ENCODE peak calls at places on chromosomes 12 and 14, in seven cellular contexts. One of them, this sample, is unnamed.

GRCh38 chr14:47555333-47555732 is 120.1 kb downstream of the MDGA2 start:
- DNase-seq in M059J: no peak
- DNase-seq in EL: no peak
- DNase-seq in HTR-8/SVneo: no peak
- DNase-seq in AG04450: no peak
- DNase-seq in omental fat pad: no peak
- DNase-seq in CD4-positive, alpha-beta memory T cell: no peak
- DNase-seq in this sample: no peak

GRCh38 chr12:79949098-79949497 is 14.2 kb upstream of the PPP1R12A start:
- DNase-seq in M059J: no peak
- DNase-seq in EL: no peak
- DNase-seq in HTR-8/SVneo: no peak
- DNase-seq in AG04450: no peak
- DNase-seq in omental fat pad: no peak
- DNase-seq in CD4-positive, alpha-beta memory T cell: no peak
- DNase-seq in this sample: no peak

GRCh38 chr12:116366456-116366776 is 88.9 kb upstream of the MED13L start:
- DNase-seq in M059J: peak; percentile 67
- DNase-seq in EL: no peak
- DNase-seq in HTR-8/SVneo: no peak
- DNase-seq in AG04450: no peak
- DNase-seq in omental fat pad: no peak
- DNase-seq in CD4-positive, alpha-beta memory T cell: no peak
- DNase-seq in this sample: peak; percentile 54

GRCh38 chr12:52347016-52347415 is 20.3 kb downstream of the KRT85 start:
- DNase-seq in M059J: no peak
- DNase-seq in EL: no peak
- DNase-seq in HTR-8/SVneo: no peak
- DNase-seq in AG04450: no peak
- DNase-seq in omental fat pad: no peak
- DNase-seq in CD4-positive, alpha-beta memory T cell: no peak
- DNase-seq in this sample: no peak

GRCh38 chr14:34498684-34499412 is 36.8 kb upstream of the SPTSSA start:
- DNase-seq in M059J: peak; percentile 61
- DNase-seq in EL: peak; percentile 23
- DNase-seq in HTR-8/SVneo: peak; percentile 38
- DNase-seq in AG04450: no peak
- DNase-seq in omental fat pad: no peak
- DNase-seq in CD4-positive, alpha-beta memory T cell: no peak
- DNase-seq in this sample: peak; percentile 48

GRCh38 chr12:93824514-93825500 is 147.6 kb downstream of the CRADD start:
- DNase-seq in M059J: peak; percentile 89
- DNase-seq in EL: peak; percentile 73
- DNase-seq in HTR-8/SVneo: peak; percentile 12
- DNase-seq in AG04450: no peak
- DNase-seq in omental fat pad: no peak
- DNase-seq in CD4-positive, alpha-beta memory T cell: no peak
- DNase-seq in this sample: no peak

GRCh38 chr12:27331299-27331926 is 1.2 kb upstream of the BMAL2 start:
- DNase-seq in M059J: peak; percentile 96
- DNase-seq in EL: peak; percentile 91
- DNase-seq in HTR-8/SVneo: peak; percentile 78
- DNase-seq in AG04450: peak; percentile 81
- DNase-seq in omental fat pad: no peak
- DNase-seq in CD4-positive, alpha-beta memory T cell: no peak
- DNase-seq in this sample: no peak

GRCh38 chr12:53688134-53688533 is 12.3 kb upstream of the ATP5MC2 start:
- DNase-seq in M059J: no peak
- DNase-seq in EL: no peak
- DNase-seq in HTR-8/SVneo: no peak
- DNase-seq in AG04450: no peak
- DNase-seq in omental fat pad: no peak
- DNase-seq in CD4-positive, alpha-beta memory T cell: no peak
- DNase-seq in this sample: no peak

GRCh38 chr12:56998981-56999380 is 7.4 kb downstream of the ZBTB39 start:
- DNase-seq in M059J: no peak
- DNase-seq in EL: no peak
- DNase-seq in HTR-8/SVneo: no peak
- DNase-seq in AG04450: no peak
- DNase-seq in omental fat pad: no peak
- DNase-seq in CD4-positive, alpha-beta memory T cell: no peak
- DNase-seq in this sample: no peak

GRCh38 chr12:31651893-31652521 is 7.5 kb upstream of the ETFBKMT start:
- DNase-seq in M059J: no peak
- DNase-seq in EL: no peak
- DNase-seq in HTR-8/SVneo: no peak
- DNase-seq in AG04450: no peak
- DNase-seq in omental fat pad: no peak
- DNase-seq in CD4-positive, alpha-beta memory T cell: no peak
- DNase-seq in this sample: no peak

GRCh38 chr12:102120886-102121285 is 903 bp downstream of the PARPBP start:
- DNase-seq in M059J: peak; percentile 43
- DNase-seq in EL: peak; percentile 50
- DNase-seq in HTR-8/SVneo: peak; percentile 6
- DNase-seq in AG04450: no peak
- DNase-seq in omental fat pad: no peak
- DNase-seq in CD4-positive, alpha-beta memory T cell: no peak
- DNase-seq in this sample: peak; percentile 43

GRCh38 chr12:93122089-93122488 is 193.0 kb upstream of the EEA1 start:
- DNase-seq in M059J: peak; percentile 67
- DNase-seq in EL: peak; percentile 80
- DNase-seq in HTR-8/SVneo: no peak
- DNase-seq in AG04450: no peak
- DNase-seq in omental fat pad: no peak
- DNase-seq in CD4-positive, alpha-beta memory T cell: no peak
- DNase-seq in this sample: no peak

GRCh38 chr14:91269076-91269991 is 24.8 kb upstream of the GPR68 start:
- DNase-seq in M059J: peak; percentile 16
- DNase-seq in EL: no peak
- DNase-seq in HTR-8/SVneo: no peak
- DNase-seq in AG04450: no peak
- DNase-seq in omental fat pad: no peak
- DNase-seq in CD4-positive, alpha-beta memory T cell: no peak
- DNase-seq in this sample: no peak

GRCh38 chr12:26156201-26156871 is 31.5 kb upstream of the BHLHE41 start:
- DNase-seq in M059J: no peak
- DNase-seq in EL: no peak
- DNase-seq in HTR-8/SVneo: no peak
- DNase-seq in AG04450: no peak
- DNase-seq in omental fat pad: no peak
- DNase-seq in CD4-positive, alpha-beta memory T cell: no peak
- DNase-seq in this sample: no peak

GRCh38 chr14:103239751-103240150 is 94.3 kb upstream of the EIF5 start:
- DNase-seq in M059J: no peak
- DNase-seq in EL: no peak
- DNase-seq in HTR-8/SVneo: no peak
- DNase-seq in AG04450: no peak
- DNase-seq in omental fat pad: no peak
- DNase-seq in CD4-positive, alpha-beta memory T cell: no peak
- DNase-seq in this sample: no peak

GRCh38 chr12:18250313-18250916 is 10.9 kb upstream of the PIK3C2G start:
- DNase-seq in M059J: peak; percentile 62
- DNase-seq in EL: peak; percentile 72
- DNase-seq in HTR-8/SVneo: peak; percentile 10
- DNase-seq in AG04450: peak; percentile 37
- DNase-seq in omental fat pad: no peak
- DNase-seq in CD4-positive, alpha-beta memory T cell: no peak
- DNase-seq in this sample: peak; percentile 27

GRCh38 chr14:22850944-22851790 is 14.8 kb downstream of the MMP14 start:
- DNase-seq in M059J: peak; percentile 97
- DNase-seq in EL: peak; percentile 97
- DNase-seq in HTR-8/SVneo: no peak
- DNase-seq in AG04450: peak; percentile 82
- DNase-seq in omental fat pad: peak; percentile 53
- DNase-seq in CD4-positive, alpha-beta memory T cell: no peak
- DNase-seq in this sample: no peak

GRCh38 chr12:124407074-124407473 is 112.2 kb downstream of the RFLNA start:
- DNase-seq in M059J: no peak
- DNase-seq in EL: no peak
- DNase-seq in HTR-8/SVneo: no peak
- DNase-seq in AG04450: no peak
- DNase-seq in omental fat pad: no peak
- DNase-seq in CD4-positive, alpha-beta memory T cell: no peak
- DNase-seq in this sample: no peak

GRCh38 chr12:76555797-76556196 is 3.8 kb downstream of the OSBPL8 start:
- DNase-seq in M059J: no peak
- DNase-seq in EL: no peak
- DNase-seq in HTR-8/SVneo: no peak
- DNase-seq in AG04450: no peak
- DNase-seq in omental fat pad: no peak
- DNase-seq in CD4-positive, alpha-beta memory T cell: no peak
- DNase-seq in this sample: no peak

GRCh38 chr12:113858828-113859386 is 107.2 kb downstream of the RBM19 start:
- DNase-seq in M059J: no peak
- DNase-seq in EL: no peak
- DNase-seq in HTR-8/SVneo: no peak
- DNase-seq in AG04450: no peak
- DNase-seq in omental fat pad: no peak
- DNase-seq in CD4-positive, alpha-beta memory T cell: no peak
- DNase-seq in this sample: no peak

GRCh38 chr12:1529862-1530591 is 64.4 kb downstream of the FBXL14 start:
- DNase-seq in M059J: no peak
- DNase-seq in EL: peak; percentile 71
- DNase-seq in HTR-8/SVneo: no peak
- DNase-seq in AG04450: no peak
- DNase-seq in omental fat pad: no peak
- DNase-seq in CD4-positive, alpha-beta memory T cell: no peak
- DNase-seq in this sample: no peak

GRCh38 chr14:38910092-38910491 is 192.9 kb downstream of the SEC23A start:
- DNase-seq in M059J: no peak
- DNase-seq in EL: no peak
- DNase-seq in HTR-8/SVneo: no peak
- DNase-seq in AG04450: no peak
- DNase-seq in omental fat pad: no peak
- DNase-seq in CD4-positive, alpha-beta memory T cell: no peak
- DNase-seq in this sample: no peak

GRCh38 chr14:83172363-83172762 is 1638.7 kb upstream of the SEL1L start:
- DNase-seq in M059J: peak; percentile 0
- DNase-seq in EL: peak; percentile 71
- DNase-seq in HTR-8/SVneo: peak; percentile 10
- DNase-seq in AG04450: peak; percentile 33
- DNase-seq in omental fat pad: no peak
- DNase-seq in CD4-positive, alpha-beta memory T cell: no peak
- DNase-seq in this sample: no peak

GRCh38 chr14:36085861-36086260 is 90.7 kb downstream of the PTCSC3 start:
- DNase-seq in M059J: no peak
- DNase-seq in EL: no peak
- DNase-seq in HTR-8/SVneo: no peak
- DNase-seq in AG04450: no peak
- DNase-seq in omental fat pad: no peak
- DNase-seq in CD4-positive, alpha-beta memory T cell: no peak
- DNase-seq in this sample: no peak

GRCh38 chr12:132329739-132330548 is 555 bp upstream of the GALNT9 start:
- DNase-seq in M059J: no peak
- DNase-seq in EL: no peak
- DNase-seq in HTR-8/SVneo: no peak
- DNase-seq in AG04450: no peak
- DNase-seq in omental fat pad: no peak
- DNase-seq in CD4-positive, alpha-beta memory T cell: no peak
- DNase-seq in this sample: no peak

GRCh38 chr14:102196008-102196407 is 56.3 kb downstream of the WDR20 start:
- DNase-seq in M059J: no peak
- DNase-seq in EL: no peak
- DNase-seq in HTR-8/SVneo: no peak
- DNase-seq in AG04450: no peak
- DNase-seq in omental fat pad: no peak
- DNase-seq in CD4-positive, alpha-beta memory T cell: no peak
- DNase-seq in this sample: no peak

GRCh38 chr12:41122894-41123293 is 65.2 kb upstream of the PDZRN4 start:
- DNase-seq in M059J: no peak
- DNase-seq in EL: no peak
- DNase-seq in HTR-8/SVneo: no peak
- DNase-seq in AG04450: no peak
- DNase-seq in omental fat pad: no peak
- DNase-seq in CD4-positive, alpha-beta memory T cell: no peak
- DNase-seq in this sample: no peak

GRCh38 chr14:93906341-93907329 is 20.5 kb upstream of the FAM181A start:
- DNase-seq in M059J: peak; percentile 45
- DNase-seq in EL: peak; percentile 59
- DNase-seq in HTR-8/SVneo: peak; percentile 71
- DNase-seq in AG04450: no peak
- DNase-seq in omental fat pad: no peak
- DNase-seq in CD4-positive, alpha-beta memory T cell: peak; percentile 19
- DNase-seq in this sample: peak; percentile 14

GRCh38 chr12:63857771-63858670 is 13.5 kb downstream of the SRGAP1 start:
- DNase-seq in M059J: peak; percentile 61
- DNase-seq in EL: peak; percentile 42
- DNase-seq in HTR-8/SVneo: no peak
- DNase-seq in AG04450: no peak
- DNase-seq in omental fat pad: no peak
- DNase-seq in CD4-positive, alpha-beta memory T cell: no peak
- DNase-seq in this sample: no peak

GRCh38 chr14:36661506-36662257 is at the start of gene PAX9:
- DNase-seq in M059J: peak; percentile 73
- DNase-seq in EL: peak; percentile 59
- DNase-seq in HTR-8/SVneo: peak; percentile 62
- DNase-seq in AG04450: no peak
- DNase-seq in omental fat pad: peak; percentile 55
- DNase-seq in CD4-positive, alpha-beta memory T cell: no peak
- DNase-seq in this sample: peak; percentile 82

This sample was measured in LNCaP clone FGC.